ENCODE peak calls at places on chromosomes 3 and 15, in five cellular contexts. U is hepatocyte, L is GM23248, Y is SK-N-SH, Z is neural progenitor cell. I is an unnamed sample. For H3K9me3, the result is how much of the 10 kb centered on the place peaks cover.

GRCh38 chr3:4722103-4722502 is 229.0 kb downstream of the ITPR1 start:
- DNase-seq in U (peak), L (peak), Y (peak), Z (no peak), I (no peak)

GRCh38 chr3:127974226-127974625 is 59.2 kb downstream of the KBTBD12 start:
- DNase-seq in U (no peak), L (no peak), Y (no peak), Z (no peak), I (no peak)

GRCh38 chr3:26622634-26623408 is at the start of gene LRRC3B:
- DNase-seq in U (peak), L (no peak), Y (peak), Z (peak), I (no peak)

GRCh38 chr15:86877171-86877631 is 797.5 kb downstream of the AGBL1 start:
- DNase-seq in U (peak), L (no peak), Y (no peak), Z (no peak), I (no peak)

GRCh38 chr15:74315626-74316025 is 51.8 kb downstream of the CYP11A1 start:
- DNase-seq in U (no peak), L (no peak), Y (no peak), Z (no peak), I (peak)

GRCh38 chr3:66465587-66465986 is 35.2 kb downstream of the LRIG1 start:
- DNase-seq in U (no peak), L (no peak), Y (no peak), Z (no peak), I (no peak)

GRCh38 chr15:71538922-71539321 is 271.4 kb upstream of the NR2E3 start:
- DNase-seq in U (no peak), L (no peak), Y (no peak), Z (peak), I (no peak)

GRCh38 chr3:194279106-194279505 is 72.0 kb downstream of the CPN2 start:
- DNase-seq in U (no peak), L (no peak), Y (no peak), Z (no peak), I (no peak)

GRCh38 chr15:99343836-99344551 is 92.7 kb downstream of the LRRC28 start:
- DNase-seq in U (no peak), L (no peak), Y (peak), Z (peak), I (peak)

GRCh38 chr3:104102386-104102785 is 1264.3 kb upstream of the ALCAM start:
- DNase-seq in U (peak), L (peak), Y (no peak), Z (peak), I (peak)

GRCh38 chr3:58419782-58420512 is 13.7 kb downstream of the PDHB start:
- DNase-seq in U (no peak), L (peak), Y (no peak), Z (no peak), I (no peak)

GRCh38 chr3:187960820-187961219 is 193.1 kb upstream of the LPP start:
- DNase-seq in U (no peak), L (peak), Y (no peak), Z (no peak), I (no peak)

GRCh38 chr15:96361309-96362000 is 31.0 kb downstream of the NR2F2 start:
- DNase-seq in U (no peak), L (no peak), Y (peak), Z (peak), I (no peak)

GRCh38 chr3:128435058-128435457 is 31.6 kb downstream of the DNAJB8 start:
- DNase-seq in U (peak), L (peak), Y (peak), Z (peak), I (no peak)

GRCh38 chr3:3027976-3028567 is 82.1 kb downstream of the IL5RA start:
- DNase-seq in U (no peak), L (no peak), Y (no peak), Z (no peak), I (no peak)

GRCh38 chr3:99686955-99687612 is 48.7 kb downstream of the COL8A1 start:
- DNase-seq in U (peak), L (peak), Y (peak), Z (peak), I (peak)

GRCh38 chr15:60799885-60800728 is 321.2 kb upstream of the ICE2 start:
- DNase-seq in U (no peak), L (peak), Y (peak), Z (no peak), I (no peak)

GRCh38 chr3:138549578-138549977 is 44.5 kb downstream of the CEP70 start:
- DNase-seq in U (no peak), L (no peak), Y (no peak), Z (no peak), I (no peak)
- H3K9me3 ChIP-seq in U (under half), L (under half), Y (under half), Z (under half), I (under half)

DNA sequence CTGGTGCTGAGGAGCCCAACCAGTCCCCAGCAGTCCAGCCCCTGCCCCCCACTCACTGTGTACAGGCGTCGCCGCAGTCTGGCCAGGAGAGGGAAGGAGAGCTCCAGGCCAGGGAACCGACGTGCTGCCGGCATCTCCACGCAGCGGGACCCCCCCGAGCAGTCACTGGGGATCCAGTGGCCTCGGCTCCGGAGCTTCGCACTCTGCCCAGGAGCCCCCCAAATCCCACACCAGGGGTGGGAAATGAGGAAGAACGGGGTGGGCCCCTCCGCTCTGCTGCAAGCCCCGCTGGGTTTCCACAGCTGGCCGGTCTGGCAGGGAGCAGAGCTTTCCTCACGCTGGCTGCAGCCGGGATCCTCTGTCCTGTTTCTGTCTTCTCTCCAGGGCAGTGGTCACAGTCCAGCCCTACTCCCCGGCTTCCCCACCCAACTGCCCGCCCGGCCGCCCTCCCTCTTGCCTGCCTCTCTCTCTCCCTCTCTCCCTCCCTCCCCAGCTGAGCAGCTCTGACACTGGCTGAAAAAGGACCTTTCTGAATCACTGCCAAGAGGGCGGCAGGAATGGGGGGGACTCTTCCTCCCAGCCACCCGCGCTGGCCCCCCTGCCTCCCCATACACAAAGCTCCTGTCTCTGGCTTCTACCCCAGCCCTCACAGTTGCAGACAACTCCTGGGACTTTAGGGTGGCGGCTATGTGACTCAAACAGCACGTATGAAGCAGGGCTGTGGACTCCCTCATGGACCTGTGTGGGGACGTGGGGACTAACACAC is 15.8 kb downstream of the TNK2 start:
- DNase-seq in U (peak), L (peak), Y (peak), Z (peak), I (no peak)
- H3K4me3 ChIP-seq in U (no peak), L (peak), Y (peak), Z (no peak), I (no peak)

GRCh38 chr15:48548376-48548775 is 97.1 kb downstream of the FBN1 start:
- DNase-seq in U (no peak), L (no peak), Y (no peak), Z (no peak), I (no peak)

GRCh38 chr15:48553559-48553958 is 92.0 kb downstream of the FBN1 start:
- DNase-seq in U (no peak), L (peak), Y (no peak), Z (no peak), I (no peak)

GRCh38 chr15:48554112-48554511 is 91.4 kb downstream of the FBN1 start:
- DNase-seq in U (no peak), L (no peak), Y (no peak), Z (no peak), I (no peak)

GRCh38 chr15:48547305-48547704 is 98.2 kb downstream of the FBN1 start:
- DNase-seq in U (no peak), L (peak), Y (no peak), Z (no peak), I (no peak)

DNA sequence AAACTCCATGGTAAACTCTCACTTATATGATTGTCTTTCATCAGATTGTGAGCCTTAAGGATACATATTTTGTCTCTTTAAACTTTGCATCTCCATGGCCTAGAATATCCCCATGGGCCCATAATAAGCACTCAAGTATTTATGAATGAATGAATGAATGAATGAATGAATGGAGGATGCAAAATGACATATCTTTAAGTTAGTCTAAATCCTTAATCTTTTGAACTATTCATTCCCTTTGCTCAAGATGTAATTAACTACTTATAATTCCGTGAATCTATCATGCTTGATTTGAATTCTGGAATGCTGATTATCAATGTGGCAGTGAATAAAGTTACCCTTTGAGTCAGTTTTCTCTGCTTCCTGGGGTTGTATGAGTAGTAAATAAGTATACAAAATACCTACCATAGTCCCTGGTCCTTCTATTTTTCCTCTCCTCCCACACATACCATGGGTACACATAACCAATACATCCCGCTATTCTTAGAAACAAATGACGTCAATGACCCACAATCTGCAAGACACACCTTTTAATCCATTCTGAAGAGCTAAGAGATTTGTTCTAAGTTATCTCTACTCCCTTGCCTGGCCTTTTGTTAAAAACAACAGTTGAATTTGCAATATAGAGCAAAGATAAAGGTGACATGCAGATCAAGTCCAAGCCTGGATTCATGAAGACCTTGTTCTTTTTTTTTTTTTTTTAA is 94.5 kb downstream of the FBN1 start:
- DNase-seq in U (no peak), L (no peak), Y (no peak), Z (no peak), I (no peak)
- TF ChIP-seq EZH2phosphoT487 in U (no peak), L (no peak), Y (no peak), Z (no peak), I (no peak)

DNA sequence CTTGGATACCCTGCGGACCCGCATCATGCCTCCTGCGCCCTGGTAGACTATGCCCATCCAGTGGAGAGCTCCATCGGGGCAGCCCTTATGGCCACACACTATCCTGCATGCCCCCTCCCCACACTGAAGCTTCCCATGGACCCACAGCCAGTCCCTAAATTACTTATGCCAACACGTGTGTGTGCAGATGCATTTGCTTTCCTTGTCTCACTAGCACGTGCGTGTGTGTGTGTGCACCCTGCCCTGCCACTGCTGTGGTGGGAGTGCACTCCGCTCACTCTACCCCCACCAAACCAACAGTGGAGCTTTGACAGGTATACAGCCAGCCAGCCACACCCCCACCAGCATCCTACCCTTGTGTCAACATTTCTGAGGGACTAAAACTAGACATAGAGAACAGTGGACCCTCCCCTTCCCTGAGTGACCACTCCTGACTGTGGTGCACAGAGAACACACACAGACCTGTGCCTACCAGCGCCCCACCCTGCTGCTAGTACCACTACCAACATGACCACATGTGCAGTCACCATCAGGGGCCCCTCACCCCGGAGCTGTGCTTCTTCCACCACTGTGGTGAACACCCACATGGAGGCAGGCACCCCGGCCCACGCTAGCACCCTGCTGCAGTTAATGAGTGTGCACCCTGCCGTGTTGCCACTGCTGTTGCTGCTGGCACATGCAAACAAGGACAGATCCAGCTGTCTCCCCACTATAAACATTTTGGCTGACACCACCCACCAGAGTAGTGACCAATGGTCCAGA is 310.8 kb downstream of the GABRB3 start:
- DNase-seq in U (no peak), L (no peak), Y (no peak), Z (no peak), I (no peak)
- H3K9me3 ChIP-seq in U (under half), L (under half), Y (under half), Z (under half), I (under half)

GRCh38 chr3:94173667-94174434 is 111.0 kb downstream of the NSUN3 start:
- DNase-seq in U (no peak), L (peak), Y (peak), Z (no peak), I (no peak)
- H3K4me3 ChIP-seq in U (no peak), L (no peak), Y (no peak), Z (no peak), I (no peak)

I was measured in OCI-LY7.